ENCODE peak calls at places on chromosomes 3 and 15, in eight cellular contexts. One of them, this sample, is unnamed.

GRCh38 chr3:101228441-101228840 is 91.9 kb downstream of the IMPG2 start:
- DNase-seq in NT2/D1: no peak
- DNase-seq in hepatocyte: no peak
- DNase-seq in RWPE1: no peak
- DNase-seq in epithelial cell of prostate: no peak
- DNase-seq in HuH-7.5: no peak
- DNase-seq in cardiac muscle cell: no peak
- DNase-seq in HCT116: no peak
- DNase-seq in this sample: no peak

GRCh38 chr15:80252281-80252619 is 237 bp upstream of the CTXND1 start:
- DNase-seq in NT2/D1: no peak
- DNase-seq in hepatocyte: no peak
- DNase-seq in RWPE1: no peak
- DNase-seq in epithelial cell of prostate: no peak
- DNase-seq in HuH-7.5: no peak
- DNase-seq in cardiac muscle cell: no peak
- DNase-seq in HCT116: no peak
- DNase-seq in this sample: no peak

GRCh38 chr3:143727391-143727790 is 120.9 kb downstream of the SLC9A9 start:
- DNase-seq in NT2/D1: no peak
- DNase-seq in hepatocyte: no peak
- DNase-seq in RWPE1: no peak
- DNase-seq in epithelial cell of prostate: no peak
- DNase-seq in HuH-7.5: no peak
- DNase-seq in cardiac muscle cell: no peak
- DNase-seq in HCT116: no peak
- DNase-seq in this sample: no peak

GRCh38 chr15:97009036-97009555 is 678.6 kb downstream of the NR2F2 start:
- DNase-seq in NT2/D1: no peak
- DNase-seq in hepatocyte: no peak
- DNase-seq in RWPE1: no peak
- DNase-seq in epithelial cell of prostate: no peak
- DNase-seq in HuH-7.5: no peak
- DNase-seq in cardiac muscle cell: no peak
- DNase-seq in HCT116: no peak
- DNase-seq in this sample: no peak

GRCh38 chr15:50881121-50882048 is 27.1 kb upstream of the AP4E1 start:
- DNase-seq in NT2/D1: no peak
- DNase-seq in hepatocyte: no peak
- DNase-seq in RWPE1: no peak
- DNase-seq in epithelial cell of prostate: no peak
- DNase-seq in HuH-7.5: no peak
- DNase-seq in cardiac muscle cell: no peak
- DNase-seq in HCT116: no peak
- DNase-seq in this sample: no peak

GRCh38 chr3:171347017-171347979 is 112.9 kb downstream of the TNIK start:
- DNase-seq in NT2/D1: no peak
- DNase-seq in hepatocyte: peak; percentile 22
- DNase-seq in RWPE1: peak; percentile 23
- DNase-seq in epithelial cell of prostate: no peak
- DNase-seq in HuH-7.5: no peak
- DNase-seq in cardiac muscle cell: peak; percentile 62
- DNase-seq in HCT116: no peak
- DNase-seq in this sample: peak; percentile 37

GRCh38 chr3:19948192-19948591 is 1.3 kb downstream of the RAB5A start:
- DNase-seq in NT2/D1: no peak
- DNase-seq in hepatocyte: no peak
- DNase-seq in RWPE1: no peak
- DNase-seq in epithelial cell of prostate: no peak
- DNase-seq in HuH-7.5: no peak
- DNase-seq in cardiac muscle cell: no peak
- DNase-seq in HCT116: no peak
- DNase-seq in this sample: no peak

GRCh38 chr3:151265866-151266265 is 12.5 kb downstream of the P2RY14 start:
- DNase-seq in NT2/D1: peak; percentile 63
- DNase-seq in hepatocyte: no peak
- DNase-seq in RWPE1: no peak
- DNase-seq in epithelial cell of prostate: no peak
- DNase-seq in HuH-7.5: no peak
- DNase-seq in cardiac muscle cell: no peak
- DNase-seq in HCT116: no peak
- DNase-seq in this sample: no peak

GRCh38 chr3:160368804-160369203 is 30.2 kb downstream of the IFT80 start:
- DNase-seq in NT2/D1: no peak
- DNase-seq in hepatocyte: no peak
- DNase-seq in RWPE1: no peak
- DNase-seq in epithelial cell of prostate: no peak
- DNase-seq in HuH-7.5: no peak
- DNase-seq in cardiac muscle cell: no peak
- DNase-seq in HCT116: no peak
- DNase-seq in this sample: no peak

GRCh38 chr15:45640610-45641009 is 5.8 kb downstream of the SQOR start:
- DNase-seq in NT2/D1: no peak
- DNase-seq in hepatocyte: peak; percentile 66
- DNase-seq in RWPE1: peak; percentile 90
- DNase-seq in epithelial cell of prostate: peak; percentile 96
- DNase-seq in HuH-7.5: no peak
- DNase-seq in cardiac muscle cell: no peak
- DNase-seq in HCT116: peak; percentile 23
- DNase-seq in this sample: no peak

GRCh38 chr3:152524198-152525140 is 255.7 kb downstream of the MBNL1 start:
- DNase-seq in NT2/D1: peak; percentile 16
- DNase-seq in hepatocyte: peak; percentile 75
- DNase-seq in RWPE1: peak; percentile 9
- DNase-seq in epithelial cell of prostate: no peak
- DNase-seq in HuH-7.5: peak; percentile 2
- DNase-seq in cardiac muscle cell: peak; percentile 72
- DNase-seq in HCT116: peak; percentile 33
- DNase-seq in this sample: no peak

GRCh38 chr15:69126054-69126469 is 34.4 kb upstream of the GLCE start:
- DNase-seq in NT2/D1: no peak
- DNase-seq in hepatocyte: peak; percentile 80
- DNase-seq in RWPE1: no peak
- DNase-seq in epithelial cell of prostate: no peak
- DNase-seq in HuH-7.5: peak; percentile 52
- DNase-seq in cardiac muscle cell: no peak
- DNase-seq in HCT116: no peak
- DNase-seq in this sample: no peak

GRCh38 chr3:149448331-149448831 is 26.1 kb upstream of the TM4SF4 start:
- DNase-seq in NT2/D1: no peak
- DNase-seq in hepatocyte: no peak
- DNase-seq in RWPE1: peak; percentile 38
- DNase-seq in epithelial cell of prostate: no peak
- DNase-seq in HuH-7.5: no peak
- DNase-seq in cardiac muscle cell: no peak
- DNase-seq in HCT116: no peak
- DNase-seq in this sample: no peak

GRCh38 chr15:26974120-26974780 is 3.3 kb downstream of the GABRG3 start:
- DNase-seq in NT2/D1: no peak
- DNase-seq in hepatocyte: peak; percentile 57
- DNase-seq in RWPE1: peak; percentile 17
- DNase-seq in epithelial cell of prostate: peak; percentile 12
- DNase-seq in HuH-7.5: no peak
- DNase-seq in cardiac muscle cell: peak; percentile 57
- DNase-seq in HCT116: no peak
- DNase-seq in this sample: no peak

GRCh38 chr15:78298983-78299301 is 467 bp downstream of the SKIC8 start:
- DNase-seq in NT2/D1: no peak
- DNase-seq in hepatocyte: peak; percentile 51
- DNase-seq in RWPE1: peak; percentile 57
- DNase-seq in epithelial cell of prostate: no peak
- DNase-seq in HuH-7.5: no peak
- DNase-seq in cardiac muscle cell: peak; percentile 27
- DNase-seq in HCT116: no peak
- DNase-seq in this sample: no peak

GRCh38 chr15:52288051-52288942 is 7.3 kb downstream of the MYO5C start:
- DNase-seq in NT2/D1: no peak
- DNase-seq in hepatocyte: peak; percentile 79
- DNase-seq in RWPE1: peak; percentile 90
- DNase-seq in epithelial cell of prostate: peak; percentile 95
- DNase-seq in HuH-7.5: peak; percentile 95
- DNase-seq in cardiac muscle cell: no peak
- DNase-seq in HCT116: no peak
- DNase-seq in this sample: no peak

GRCh38 chr3:78690806-78691205 is 1077.0 kb downstream of the ROBO1 start:
- DNase-seq in NT2/D1: no peak
- DNase-seq in hepatocyte: no peak
- DNase-seq in RWPE1: no peak
- DNase-seq in epithelial cell of prostate: no peak
- DNase-seq in HuH-7.5: no peak
- DNase-seq in cardiac muscle cell: no peak
- DNase-seq in HCT116: no peak
- DNase-seq in this sample: no peak

GRCh38 chr3:124532071-124532470 is 198.2 kb upstream of the UMPS start:
- DNase-seq in NT2/D1: no peak
- DNase-seq in hepatocyte: no peak
- DNase-seq in RWPE1: no peak
- DNase-seq in epithelial cell of prostate: no peak
- DNase-seq in HuH-7.5: no peak
- DNase-seq in cardiac muscle cell: no peak
- DNase-seq in HCT116: no peak
- DNase-seq in this sample: no peak

GRCh38 chr3:50536471-50537180 is 30.9 kb downstream of the C3orf18 start:
- DNase-seq in NT2/D1: no peak
- DNase-seq in hepatocyte: no peak
- DNase-seq in RWPE1: no peak
- DNase-seq in epithelial cell of prostate: no peak
- DNase-seq in HuH-7.5: no peak
- DNase-seq in cardiac muscle cell: no peak
- DNase-seq in HCT116: no peak
- DNase-seq in this sample: no peak

GRCh38 chr3:49158108-49158709 is 7.9 kb downstream of the CCDC71 start:
- DNase-seq in NT2/D1: peak; percentile 35
- DNase-seq in hepatocyte: peak; percentile 49
- DNase-seq in RWPE1: no peak
- DNase-seq in epithelial cell of prostate: no peak
- DNase-seq in HuH-7.5: peak; percentile 74
- DNase-seq in cardiac muscle cell: peak; percentile 40
- DNase-seq in HCT116: peak; percentile 28
- DNase-seq in this sample: no peak

GRCh38 chr3:66195347-66195783 is 25.4 kb upstream of the SLC25A26 start:
- DNase-seq in NT2/D1: no peak
- DNase-seq in hepatocyte: peak; percentile 60
- DNase-seq in RWPE1: peak; percentile 10
- DNase-seq in epithelial cell of prostate: no peak
- DNase-seq in HuH-7.5: no peak
- DNase-seq in cardiac muscle cell: peak; percentile 26
- DNase-seq in HCT116: peak; percentile 62
- DNase-seq in this sample: peak; percentile 66

GRCh38 chr15:77533530-77533929 is 99.2 kb downstream of the LINGO1 start:
- DNase-seq in NT2/D1: no peak
- DNase-seq in hepatocyte: peak; percentile 43
- DNase-seq in RWPE1: no peak
- DNase-seq in epithelial cell of prostate: no peak
- DNase-seq in HuH-7.5: no peak
- DNase-seq in cardiac muscle cell: no peak
- DNase-seq in HCT116: no peak
- DNase-seq in this sample: peak; percentile 24

GRCh38 chr15:50181983-50182232 is at the start of gene SLC27A2:
- DNase-seq in NT2/D1: peak; percentile 22
- DNase-seq in hepatocyte: peak; percentile 80
- DNase-seq in RWPE1: no peak
- DNase-seq in epithelial cell of prostate: no peak
- DNase-seq in HuH-7.5: peak; percentile 70
- DNase-seq in cardiac muscle cell: no peak
- DNase-seq in HCT116: peak; percentile 19
- DNase-seq in this sample: no peak

GRCh38 chr3:53680026-53680425 is 166.2 kb downstream of the CHDH start:
- DNase-seq in NT2/D1: no peak
- DNase-seq in hepatocyte: peak; percentile 69
- DNase-seq in RWPE1: no peak
- DNase-seq in epithelial cell of prostate: no peak
- DNase-seq in HuH-7.5: no peak
- DNase-seq in cardiac muscle cell: peak; percentile 78
- DNase-seq in HCT116: no peak
- DNase-seq in this sample: peak; percentile 20

GRCh38 chr3:143786229-143787199 is 61.8 kb downstream of the SLC9A9 start:
- DNase-seq in NT2/D1: no peak
- DNase-seq in hepatocyte: no peak
- DNase-seq in RWPE1: no peak
- DNase-seq in epithelial cell of prostate: no peak
- DNase-seq in HuH-7.5: no peak
- DNase-seq in cardiac muscle cell: peak; percentile 16
- DNase-seq in HCT116: no peak
- DNase-seq in this sample: no peak

GRCh38 chr15:24318981-24319380 is 356.6 kb upstream of the NPAP1 start:
- DNase-seq in NT2/D1: no peak
- DNase-seq in hepatocyte: no peak
- DNase-seq in RWPE1: no peak
- DNase-seq in epithelial cell of prostate: no peak
- DNase-seq in HuH-7.5: no peak
- DNase-seq in cardiac muscle cell: no peak
- DNase-seq in HCT116: no peak
- DNase-seq in this sample: no peak

GRCh38 chr15:96342611-96343528 is 12.4 kb downstream of the NR2F2 start:
- DNase-seq in NT2/D1: no peak
- DNase-seq in hepatocyte: no peak
- DNase-seq in RWPE1: no peak
- DNase-seq in epithelial cell of prostate: no peak
- DNase-seq in HuH-7.5: no peak
- DNase-seq in cardiac muscle cell: no peak
- DNase-seq in HCT116: no peak
- DNase-seq in this sample: no peak

GRCh38 chr3:78434801-78435200 is 1333.0 kb downstream of the ROBO1 start:
- DNase-seq in NT2/D1: no peak
- DNase-seq in hepatocyte: no peak
- DNase-seq in RWPE1: no peak
- DNase-seq in epithelial cell of prostate: no peak
- DNase-seq in HuH-7.5: no peak
- DNase-seq in cardiac muscle cell: no peak
- DNase-seq in HCT116: no peak
- DNase-seq in this sample: no peak

GRCh38 chr15:79092382-79092781 is 1.8 kb upstream of the RASGRF1 start:
- DNase-seq in NT2/D1: no peak
- DNase-seq in hepatocyte: no peak
- DNase-seq in RWPE1: no peak
- DNase-seq in epithelial cell of prostate: no peak
- DNase-seq in HuH-7.5: no peak
- DNase-seq in cardiac muscle cell: no peak
- DNase-seq in HCT116: no peak
- DNase-seq in this sample: no peak

GRCh38 chr15:72136170-72137051 is 18.2 kb downstream of the SENP8 start:
- DNase-seq in NT2/D1: no peak
- DNase-seq in hepatocyte: no peak
- DNase-seq in RWPE1: no peak
- DNase-seq in epithelial cell of prostate: no peak
- DNase-seq in HuH-7.5: no peak
- DNase-seq in cardiac muscle cell: no peak
- DNase-seq in HCT116: no peak
- DNase-seq in this sample: no peak

GRCh38 chr3:99699841-99700240 is 61.4 kb downstream of the COL8A1 start:
- DNase-seq in NT2/D1: no peak
- DNase-seq in hepatocyte: no peak
- DNase-seq in RWPE1: no peak
- DNase-seq in epithelial cell of prostate: no peak
- DNase-seq in HuH-7.5: no peak
- DNase-seq in cardiac muscle cell: no peak
- DNase-seq in HCT116: no peak
- DNase-seq in this sample: no peak

GRCh38 chr15:75531041-75531450 is 48.1 kb downstream of the PTPN9 start:
- DNase-seq in NT2/D1: no peak
- DNase-seq in hepatocyte: no peak
- DNase-seq in RWPE1: no peak
- DNase-seq in epithelial cell of prostate: no peak
- DNase-seq in HuH-7.5: no peak
- DNase-seq in cardiac muscle cell: no peak
- DNase-seq in HCT116: no peak
- DNase-seq in this sample: no peak

GRCh38 chr15:83764201-83764839 is 110.4 kb downstream of the ADAMTSL3 start:
- DNase-seq in NT2/D1: no peak
- DNase-seq in hepatocyte: no peak
- DNase-seq in RWPE1: no peak
- DNase-seq in epithelial cell of prostate: no peak
- DNase-seq in HuH-7.5: no peak
- DNase-seq in cardiac muscle cell: no peak
- DNase-seq in HCT116: no peak
- DNase-seq in this sample: no peak

GRCh38 chr3:4306860-4307259 is 3.7 kb downstream of the SETMAR start:
- DNase-seq in NT2/D1: no peak
- DNase-seq in hepatocyte: no peak
- DNase-seq in RWPE1: no peak
- DNase-seq in epithelial cell of prostate: no peak
- DNase-seq in HuH-7.5: no peak
- DNase-seq in cardiac muscle cell: no peak
- DNase-seq in HCT116: no peak
- DNase-seq in this sample: no peak